ENCODE peak calls at places on chromosomes 12 and 14, in nine cellular contexts. M is cardiac muscle cell; S is stomach; Q is CD8-positive, alpha-beta memory T cell; E is epithelial cell of esophagus; R is GM23338; T is aorta; Y is prostate gland; J is CD4-positive, alpha-beta memory T cell. D is an unnamed sample.

GRCh38 chr12:105798249-105798835 is 340.4 kb downstream of the NUAK1 start:
- DNase-seq in M (no peak), S (no peak), Q (no peak), E (no peak), R (no peak), T (no peak), Y (no peak), J (no peak), D (no peak)

GRCh38 chr12:128076188-128076587 is 190.8 kb upstream of the TMEM132C start:
- DNase-seq in M (no peak), S (no peak), Q (no peak), E (peak; percentile 1), R (no peak), T (no peak), Y (no peak), J (no peak), D (no peak)

GRCh38 chr14:42944284-42944683 is 1337.6 kb downstream of the LRFN5 start:
- DNase-seq in M (peak; percentile 2), S (no peak), Q (no peak), E (no peak), R (no peak), T (no peak), Y (no peak), J (no peak), D (no peak)

GRCh38 chr12:132506730-132507538 is 17.0 kb downstream of the FBRSL1 start:
- DNase-seq in M (peak; percentile 92), S (peak; percentile 76), Q (peak; percentile 24), E (peak; percentile 40), R (no peak), T (peak; percentile 85), Y (peak; percentile 74), J (peak; percentile 62), D (peak; percentile 86)

GRCh38 chr12:13790317-13790716 is 191.1 kb downstream of the GRIN2B start:
- DNase-seq in M (no peak), S (no peak), Q (no peak), E (no peak), R (no peak), T (no peak), Y (no peak), J (no peak), D (no peak)

GRCh38 chr12:88401153-88401552 is 179.1 kb downstream of the KITLG start:
- DNase-seq in M (no peak), S (no peak), Q (no peak), E (peak; percentile 55), R (no peak), T (no peak), Y (no peak), J (no peak), D (no peak)

GRCh38 chr14:55129428-55130193 is 559 bp downstream of the LGALS3 start:
- DNase-seq in M (peak; percentile 75), S (peak; percentile 70), Q (peak; percentile 50), E (peak; percentile 72), R (peak; percentile 72), T (peak; percentile 88), Y (peak; percentile 53), J (peak; percentile 77), D (peak; percentile 84)

GRCh38 chr12:16350682-16351081 is 3.2 kb downstream of the MGST1 start:
- DNase-seq in M (peak; percentile 98), S (no peak), Q (no peak), E (peak; percentile 99), R (no peak), T (no peak), Y (peak; percentile 49), J (no peak), D (peak; percentile 66)

GRCh38 chr12:124289634-124290600 is 5.0 kb upstream of the RFLNA start:
- DNase-seq in M (no peak), S (no peak), Q (no peak), E (no peak), R (no peak), T (no peak), Y (no peak), J (no peak), D (peak; percentile 86)

GRCh38 chr12:546920-547845 is 87.4 kb downstream of the B4GALNT3 start:
- DNase-seq in M (peak; percentile 64), S (peak; percentile 75), Q (peak; percentile 60), E (peak; percentile 52), R (peak; percentile 75), T (peak; percentile 79), Y (no peak), J (no peak), D (peak; percentile 67)

GRCh38 chr12:97556201-97556824 is 93.7 kb downstream of the RMST start:
- DNase-seq in M (peak; percentile 80), S (peak; percentile 33), Q (no peak), E (no peak), R (peak; percentile 35), T (no peak), Y (peak; percentile 80), J (no peak), D (no peak)

GRCh38 chr14:70808023-70808401 is 1.3 kb downstream of the MAP3K9 start:
- DNase-seq in M (no peak), S (peak; percentile 56), Q (peak; percentile 50), E (peak; percentile 66), R (peak; percentile 85), T (no peak), Y (peak; percentile 43), J (peak; percentile 82), D (no peak)

GRCh38 chr14:74563621-74564159 is 48.3 kb downstream of the LTBP2 start:
- DNase-seq in M (no peak), S (no peak), Q (no peak), E (no peak), R (no peak), T (no peak), Y (no peak), J (no peak), D (no peak)

GRCh38 chr14:54728700-54729527 is 162.0 kb downstream of the SAMD4A start:
- DNase-seq in M (peak; percentile 59), S (no peak), Q (no peak), E (no peak), R (no peak), T (no peak), Y (no peak), J (no peak), D (no peak)

GRCh38 chr12:90773526-90773925 is 181.4 kb downstream of the CCER1 start:
- DNase-seq in M (peak; percentile 18), S (no peak), Q (no peak), E (no peak), R (no peak), T (no peak), Y (no peak), J (no peak), D (no peak)

DNA sequence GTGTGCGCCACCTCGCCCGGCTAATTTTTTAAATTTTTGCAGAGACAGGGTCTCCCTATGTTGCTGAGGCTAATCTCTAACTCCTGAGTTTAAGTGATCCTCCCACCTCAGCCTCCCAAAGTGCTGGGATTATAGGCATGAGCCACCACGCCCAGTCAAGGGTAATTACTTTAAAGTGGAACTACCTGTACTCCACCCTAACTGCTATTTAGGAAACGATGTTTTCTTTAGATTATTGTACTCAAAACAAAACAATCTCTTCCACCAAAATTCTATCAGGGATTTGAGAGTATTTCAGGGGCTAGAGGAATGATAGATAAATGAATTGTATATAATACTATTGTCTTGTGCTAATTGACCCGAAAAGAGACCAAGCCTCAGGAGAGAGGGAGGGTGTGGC is 9.6 kb upstream of the BIN2 start:
- DNase-seq in M (no peak), S (no peak), Q (no peak), E (no peak), R (no peak), T (no peak), Y (no peak), J (no peak), D (no peak)
- H3K4me3 ChIP-seq in M (no peak overlapping the region), S (no peak overlapping the region), Q (no peak overlapping the region), E (no peak overlapping the region), R (no peak overlapping the region), T (no peak overlapping the region), Y (no peak overlapping the region), J (no peak overlapping the region), D (no peak overlapping the region)

GRCh38 chr14:69349091-69349777 is 48.9 kb downstream of the ERH start:
- DNase-seq in M (no peak), S (no peak), Q (no peak), E (no peak), R (peak; percentile 30), T (no peak), Y (no peak), J (no peak), D (no peak)
- H3K4me3 ChIP-seq in M (no peak overlapping the region), S (no peak overlapping the region), Q (no peak overlapping the region), E (no peak overlapping the region), R (no peak overlapping the region), T (no peak overlapping the region), Y (no peak overlapping the region), J (no peak overlapping the region), D (no peak overlapping the region)

DNA sequence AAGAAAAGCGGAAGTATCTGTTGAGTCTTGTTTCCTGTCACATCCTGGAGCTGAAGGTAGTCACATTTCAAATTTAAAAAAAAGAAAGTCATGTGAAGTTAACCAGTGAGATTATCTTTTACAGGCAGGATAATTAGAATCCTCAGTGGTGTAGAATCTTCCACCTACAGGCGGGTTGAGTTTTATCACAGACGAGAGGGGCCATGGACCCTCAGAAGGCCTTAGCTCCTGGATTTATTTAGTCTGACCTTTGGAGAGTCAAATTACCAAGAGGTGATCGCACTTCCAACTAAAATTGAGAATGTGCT is 13.0 kb upstream of the GNG2 start:
- DNase-seq in M (no peak), S (no peak), Q (no peak), E (no peak), R (no peak), T (no peak), Y (no peak), J (no peak), D (no peak)
- H3K4me3 ChIP-seq in M (no peak overlapping the region), S (no peak overlapping the region), Q (no peak overlapping the region), E (no peak overlapping the region), R (peak overlapping the region; percentile 32), T (no peak overlapping the region), Y (no peak overlapping the region), J (no peak overlapping the region), D (no peak overlapping the region)

GRCh38 chr12:92133166-92133565 is 12.5 kb downstream of the BTG1 start:
- DNase-seq in M (peak; percentile 63), S (no peak), Q (no peak), E (no peak), R (no peak), T (no peak), Y (no peak), J (no peak), D (no peak)

GRCh38 chr12:92136883-92137582 is 8.6 kb downstream of the BTG1 start:
- DNase-seq in M (peak; percentile 89), S (no peak), Q (no peak), E (peak; percentile 90), R (peak; percentile 48), T (no peak), Y (no peak), J (no peak), D (no peak)

GRCh38 chr12:92133795-92134637 is 11.6 kb downstream of the BTG1 start:
- DNase-seq in M (no peak), S (no peak), Q (no peak), E (no peak), R (no peak), T (no peak), Y (no peak), J (no peak), D (no peak)

GRCh38 chr12:92136021-92136735 is 9.5 kb downstream of the BTG1 start:
- DNase-seq in M (no peak), S (no peak), Q (no peak), E (no peak), R (no peak), T (no peak), Y (no peak), J (no peak), D (no peak)

GRCh38 chr12:92134638-92135274 is 10.9 kb downstream of the BTG1 start:
- DNase-seq in M (no peak), S (no peak), Q (no peak), E (peak; percentile 82), R (no peak), T (no peak), Y (no peak), J (no peak), D (no peak)
- H3K4me3 ChIP-seq in M (no peak overlapping the region), S (no peak overlapping the region), Q (peak overlapping the region; percentile 26), E (no peak overlapping the region), R (no peak overlapping the region), T (no peak overlapping the region), Y (no peak overlapping the region), J (peak overlapping the region; percentile 23), D (no peak overlapping the region)

GRCh38 chr14:75981426-75981825 is 369 bp downstream of the TGFB3 start:
- DNase-seq in M (no peak), S (no peak), Q (no peak), E (peak; percentile 20), R (peak; percentile 61), T (no peak), Y (no peak), J (peak; percentile 57), D (no peak)
- H3K4me3 ChIP-seq in M (peak overlapping the region; percentile 91), S (peak overlapping the region; percentile 74), Q (peak overlapping the region; percentile 67), E (peak overlapping the region; percentile 57), R (peak overlapping the region; percentile 97), T (peak overlapping the region; percentile 84), Y (peak overlapping the region; percentile 66), J (peak overlapping the region; percentile 29), D (peak overlapping the region; percentile 79)

D was measured in psoas muscle.